ENCODE peak calls at places on chromosome X, in nine cellular contexts. M is GM04504; X is activated CD4-positive, alpha-beta memory T cell treated with anti-CD3 and anti-CD28 coated beads, Interleukin-2, amount 10 ng/mL, durations not matched to agents 7 days and 5 days; B is GM06990; L is coronary artery; H is endodermal cell; T is endothelial cell; Q is HFFc6; E is H7. S is an unnamed sample.

GRCh38 chrX:63656871-63657580 is 128.0 kb downstream of the ARHGEF9 start:
- DNase-seq in L (no peak), X (no peak), Q (peak), H (no peak), M (peak), E (no peak), T (no peak), B (no peak), S (peak)

GRCh38 chrX:70196961-70197805 is 19.9 kb downstream of the DGAT2L6 start:
- DNase-seq in H (peak), B (no peak), L (no peak), Q (peak), X (peak), T (peak), E (peak), M (peak), S (no peak)

GRCh38 chrX:69718102-69718501 is 102.2 kb downstream of the EDA start:
- DNase-seq in B (no peak), H (no peak), T (no peak), L (no peak), Q (no peak), M (no peak), X (no peak), E (no peak), S (no peak)

GRCh38 chrX:125327891-125328290 is 8.2 kb downstream of the TEX13C start:
- DNase-seq in E (no peak), M (no peak), L (no peak), Q (no peak), T (no peak), X (no peak), H (no peak), B (no peak), S (no peak)

GRCh38 chrX:129736491-129736890 is 2.3 kb upstream of the XPNPEP2 start:
- DNase-seq in L (no peak), E (no peak), M (no peak), X (no peak), Q (no peak), H (no peak), T (no peak), B (no peak), S (no peak)

GRCh38 chrX:9928083-9928482 is 39.1 kb upstream of the CLDN34 start:
- DNase-seq in X (no peak), L (no peak), T (no peak), Q (no peak), H (peak), E (peak), M (no peak), B (no peak), S (no peak)

GRCh38 chrX:34918091-34918736 is 24.4 kb upstream of the FAM47B start:
- DNase-seq in X (no peak), M (no peak), T (no peak), B (no peak), H (no peak), E (no peak), L (no peak), Q (peak), S (peak)

GRCh38 chrX:137563681-137564651 is 2.0 kb upstream of the ZIC3 start:
- DNase-seq in H (peak), B (no peak), E (peak), Q (no peak), T (no peak), M (no peak), L (no peak), X (no peak), S (no peak)

GRCh38 chrX:81414630-81415029 is 212.7 kb downstream of the SH3BGRL start:
- DNase-seq in T (no peak), B (no peak), H (no peak), Q (no peak), M (no peak), E (no peak), X (no peak), L (no peak), S (no peak)

GRCh38 chrX:137166591-137166990 is 132.8 kb upstream of the GPR101 start:
- DNase-seq in X (no peak), M (no peak), L (no peak), E (peak), T (peak), H (peak), B (no peak), Q (no peak), S (no peak)

GRCh38 chrX:110989447-110989846 is 106.5 kb upstream of the PAK3 start:
- DNase-seq in M (no peak), H (no peak), T (no peak), L (no peak), E (no peak), Q (no peak), B (no peak), X (no peak), S (no peak)

GRCh38 chrX:10902001-10902400 is 209.1 kb upstream of the HCCS start:
- DNase-seq in L (no peak), H (no peak), B (no peak), Q (peak), X (no peak), E (no peak), M (no peak), T (no peak), S (peak)

GRCh38 chrX:131763674-131764073 is 219.8 kb downstream of the OR13H1 start:
- DNase-seq in T (no peak), H (no peak), M (peak), L (peak), X (no peak), Q (no peak), E (no peak), B (peak), S (no peak)

GRCh38 chrX:130079824-130080406 is 30.4 kb downstream of the ELF4 start:
- DNase-seq in X (peak), T (peak), L (no peak), Q (peak), B (no peak), H (peak), M (peak), E (peak), S (peak)

GRCh38 chrX:139924069-139924695 is 8.7 kb downstream of the ATP11C start:
- DNase-seq in M (no peak), H (no peak), E (no peak), B (no peak), T (no peak), L (no peak), Q (no peak), X (no peak), S (no peak)

GRCh38 chrX:24196509-24196908 is 47.0 kb downstream of the ZFX start:
- DNase-seq in Q (no peak), M (no peak), B (no peak), X (no peak), T (no peak), L (no peak), H (no peak), E (no peak), S (no peak)